ENCODE peak calls at places on chromosome 12, in seven cellular contexts. Y, L, N, F, T, V and C are unnamed samples. For H3K4me1, the result is how much of the 10 kb centered on the place peaks cover.

GRCh38 chr12:93122089-93122488 is 193.0 kb upstream of the EEA1 start:
- DNase-seq in L (no peak), Y (peak), F (no peak), N (no peak), T (no peak), V (no peak), C (no peak)

GRCh38 chr12:1346126-1346525 is 248.3 kb downstream of the FBXL14 start:
- DNase-seq in N (no peak), Y (peak), F (no peak), L (no peak), T (no peak), V (no peak), C (no peak)

GRCh38 chr12:23049180-23049579 is 424.2 kb downstream of the ETNK1 start:
- DNase-seq in Y (peak), N (no peak), F (no peak), V (no peak), T (no peak), L (no peak), C (no peak)

GRCh38 chr12:32166510-32166909 is 59.9 kb downstream of the BICD1 start:
- DNase-seq in F (no peak), Y (no peak), T (no peak), V (no peak), L (no peak), N (no peak), C (no peak)

GRCh38 chr12:26523708-26524150 is 309.3 kb downstream of the ITPR2 start:
- DNase-seq in L (peak), F (no peak), T (peak), V (peak), N (no peak), Y (peak), C (peak)

GRCh38 chr12:41663487-41664258 is 475.6 kb downstream of the PDZRN4 start:
- DNase-seq in F (peak), N (no peak), V (no peak), L (no peak), Y (peak), T (no peak), C (no peak)

GRCh38 chr12:109447482-109447881 is 29.6 kb downstream of the KCTD10 start:
- DNase-seq in F (no peak), Y (no peak), T (no peak), N (no peak), L (no peak), V (no peak), C (no peak)

GRCh38 chr12:113149361-113150150 is at the start of gene CFAP73:
- DNase-seq in L (no peak), F (peak), Y (peak), T (peak), N (peak), V (no peak), C (peak)

GRCh38 chr12:3545121-3545796 is 54.3 kb downstream of the PRMT8 start:
- DNase-seq in Y (no peak), F (no peak), L (no peak), V (no peak), N (no peak), T (no peak), C (no peak)

GRCh38 chr12:31226639-31227038 is 99.3 kb downstream of the SINHCAF start:
- DNase-seq in N (no peak), Y (no peak), V (no peak), L (no peak), F (no peak), T (peak), C (no peak)

GRCh38 chr12:95117178-95117599 is 43.8 kb upstream of the NR2C1 start:
- DNase-seq in N (peak), F (peak), Y (peak), T (no peak), V (no peak), L (peak), C (no peak)

GRCh38 chr12:104775731-104776231 is 182.3 kb downstream of the SLC41A2 start:
- DNase-seq in F (no peak), Y (no peak), L (no peak), T (no peak), V (no peak), N (no peak), C (no peak)

GRCh38 chr12:132007041-132007440 is 57.3 kb downstream of the EP400 start:
- DNase-seq in T (no peak), F (no peak), V (no peak), L (no peak), N (no peak), Y (no peak), C (no peak)

GRCh38 chr12:80700327-80700726 is 7.1 kb upstream of the MYF6 start:
- DNase-seq in F (no peak), V (no peak), L (no peak), N (no peak), Y (no peak), T (no peak), C (no peak)

GRCh38 chr12:57522887-57523705 is 472 bp downstream of the MBD6 start:
- DNase-seq in N (no peak), V (peak), L (peak), F (peak), T (peak), Y (peak), C (peak)

GRCh38 chr12:66746489-66747201 is 67.8 kb upstream of the GRIP1 start:
- DNase-seq in T (no peak), F (no peak), Y (no peak), L (no peak), N (no peak), V (no peak), C (no peak)

GRCh38 chr12:77998236-77998786 is 167.6 kb downstream of the NAV3 start:
- DNase-seq in V (no peak), N (no peak), Y (peak), F (no peak), L (no peak), T (no peak), C (no peak)

GRCh38 chr12:13183621-13184020 is 12.9 kb upstream of the EMP1 start:
- DNase-seq in L (no peak), V (no peak), Y (no peak), F (no peak), N (no peak), T (no peak), C (no peak)

GRCh38 chr12:3515506-3515905 is 24.5 kb downstream of the PRMT8 start:
- DNase-seq in F (no peak), L (no peak), V (no peak), Y (no peak), N (no peak), T (no peak), C (no peak)

GRCh38 chr12:47881826-47882427 is 22.9 kb downstream of the VDR start:
- DNase-seq in L (no peak), T (no peak), V (peak), N (no peak), F (no peak), Y (peak), C (no peak)

GRCh38 chr12:100200450-100201181 is at the start of gene ACTR6:
- DNase-seq in Y (peak), F (peak), V (peak), N (peak), L (peak), T (peak), C (peak)

GRCh38 chr12:1660304-1661187 is 30.3 kb upstream of the ADIPOR2 start:
- DNase-seq in F (no peak), L (peak), Y (no peak), N (peak), V (peak), T (peak), C (peak)

GRCh38 chr12:20452496-20452895 is 84.2 kb downstream of the PDE3A start:
- DNase-seq in N (no peak), V (no peak), Y (no peak), F (no peak), L (no peak), T (no peak), C (no peak)

GRCh38 chr12:110619534-110619953 is 5.6 kb downstream of the TCTN1 start:
- DNase-seq in Y (no peak), V (no peak), T (no peak), L (no peak), F (no peak), N (no peak), C (no peak)

GRCh38 chr12:88698471-88698870 is 118.2 kb upstream of the KITLG start:
- DNase-seq in N (no peak), L (no peak), Y (no peak), V (no peak), F (no peak), T (no peak), C (no peak)

GRCh38 chr12:98399532-98399931 is 115.9 kb upstream of the TMPO start:
- DNase-seq in N (no peak), V (no peak), T (no peak), Y (peak), L (no peak), F (no peak), C (no peak)

GRCh38 chr12:41190360-41190759 is 2.2 kb downstream of the PDZRN4 start:
- DNase-seq in T (no peak), F (peak), N (no peak), Y (peak), L (peak), V (no peak), C (no peak)

DNA sequence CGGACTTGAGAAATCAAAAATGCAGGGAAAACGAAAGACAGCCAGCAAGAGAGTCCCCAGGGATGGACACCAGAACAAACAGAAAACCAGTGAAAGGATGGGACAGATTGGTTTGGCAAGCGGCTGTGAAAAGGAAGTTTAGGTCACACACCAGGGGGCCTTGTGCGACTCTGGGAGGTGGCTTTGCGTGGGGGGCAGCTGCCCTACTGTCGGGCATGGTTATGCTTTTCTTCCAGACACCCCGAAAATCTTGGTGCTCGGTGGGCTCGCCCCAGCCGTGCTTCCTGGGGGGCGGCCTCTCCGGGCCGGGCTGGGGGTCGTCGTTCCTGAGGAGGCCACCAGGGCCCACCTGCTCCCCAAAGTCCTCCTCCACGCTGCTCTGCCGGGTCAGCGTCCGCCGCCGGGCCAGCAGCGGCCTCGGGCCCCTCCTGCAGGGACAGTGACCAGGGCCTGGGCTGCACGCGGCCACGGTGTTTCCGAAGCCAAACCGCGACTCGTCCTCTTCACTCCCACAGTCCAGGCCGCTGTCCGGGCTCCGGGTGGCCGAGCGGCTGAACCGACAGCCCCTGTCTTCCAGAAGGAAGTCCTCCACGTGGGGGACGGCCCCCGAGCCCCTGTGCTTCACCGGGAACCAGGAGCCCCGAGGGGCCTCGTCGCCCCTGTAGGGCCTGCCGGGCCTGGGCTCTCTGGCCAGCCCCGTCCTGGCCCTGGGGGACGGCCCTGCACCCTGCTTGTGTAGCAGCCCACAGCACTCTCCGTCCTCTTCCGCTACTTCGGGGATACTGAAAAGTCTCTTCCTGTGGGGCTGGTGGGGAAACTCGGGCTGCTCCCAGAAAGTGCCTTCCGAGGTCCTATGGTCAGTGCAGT is 86.5 kb downstream of the PIWIL1 start:
- DNase-seq in L (no peak), N (no peak), V (no peak), Y (no peak), T (no peak), F (no peak), C (no peak)
- H3K4me1 ChIP-seq in L (under half), N (under half), V (under half), Y (under half), T (under half), F (under half), C (under half)

DNA sequence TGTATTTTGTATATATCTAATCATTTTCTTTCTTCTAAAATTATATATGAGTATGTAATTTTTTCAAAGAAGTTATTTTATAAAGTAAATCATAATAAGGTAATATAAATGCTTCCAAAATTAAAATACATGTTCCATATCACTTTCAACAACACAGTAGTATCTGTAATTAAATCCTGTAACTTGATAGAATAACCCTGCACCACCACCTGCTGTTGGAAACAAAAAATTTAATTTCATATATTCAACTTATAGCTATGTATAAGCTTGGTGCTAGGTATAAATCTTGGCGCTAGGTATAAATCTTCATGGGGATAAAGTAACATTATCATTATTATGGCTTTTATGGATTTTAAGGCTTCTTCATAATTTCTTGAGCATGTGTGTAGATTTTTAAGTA is 149.7 kb upstream of the DCN start:
- DNase-seq in T (no peak), Y (no peak), L (no peak), V (no peak), N (no peak), F (no peak), C (no peak)
- TF ChIP-seq CTCF in T (no peak), Y (no peak), L (no peak), V (no peak), N (no peak), F (no peak), C (peak)

GRCh38 chr12:52026267-52026666 is 19.5 kb downstream of the TAMALIN start:
- DNase-seq in N (no peak), V (no peak), L (no peak), Y (no peak), T (no peak), F (peak), C (no peak)

GRCh38 chr12:52023182-52023975 is 16.6 kb downstream of the TAMALIN start:
- DNase-seq in N (peak), Y (peak), L (peak), V (peak), F (peak), T (peak), C (peak)

GRCh38 chr12:52023976-52024688 is 17.4 kb downstream of the TAMALIN start:
- DNase-seq in F (no peak), L (no peak), Y (no peak), T (no peak), N (no peak), V (no peak), C (no peak)

GRCh38 chr12:52027085-52027843 is 20.5 kb downstream of the TAMALIN start:
- DNase-seq in V (peak), L (no peak), F (peak), T (no peak), N (no peak), Y (no peak), C (no peak)

GRCh38 chr12:52025301-52026172 is 18.8 kb downstream of the TAMALIN start:
- DNase-seq in L (peak), N (peak), T (peak), Y (peak), V (peak), F (peak), C (peak)
- H3K4me1 ChIP-seq in L (under half), N (under half), T (under half), Y (under half), V (under half), F (under half), C (under half)

GRCh38 chr12:52398176-52398575 is 8.0 kb downstream of the KRT82 start:
- DNase-seq in F (no peak), L (no peak), N (no peak), Y (no peak), V (no peak), T (no peak), C (no peak)

GRCh38 chr12:52394836-52395405 is 9.5 kb upstream of the KRT84 start:
- DNase-seq in F (no peak), L (no peak), T (no peak), Y (no peak), V (peak), N (no peak), C (peak)

GRCh38 chr12:52392465-52393007 is 7.1 kb upstream of the KRT84 start:
- DNase-seq in L (no peak), F (no peak), V (no peak), N (no peak), T (no peak), Y (no peak), C (no peak)

GRCh38 chr12:52396656-52397055 is 9.5 kb downstream of the KRT82 start:
- DNase-seq in N (no peak), V (peak), L (no peak), Y (no peak), T (no peak), F (no peak), C (peak)

GRCh38 chr12:52395761-52396434 is 10.2 kb downstream of the KRT82 start:
- DNase-seq in Y (no peak), L (peak), F (no peak), T (no peak), N (peak), V (peak), C (peak)
- TF ChIP-seq CTCF in Y (no peak), L (no peak), F (peak), T (no peak), N (peak), V (no peak), C (peak)

DNA sequence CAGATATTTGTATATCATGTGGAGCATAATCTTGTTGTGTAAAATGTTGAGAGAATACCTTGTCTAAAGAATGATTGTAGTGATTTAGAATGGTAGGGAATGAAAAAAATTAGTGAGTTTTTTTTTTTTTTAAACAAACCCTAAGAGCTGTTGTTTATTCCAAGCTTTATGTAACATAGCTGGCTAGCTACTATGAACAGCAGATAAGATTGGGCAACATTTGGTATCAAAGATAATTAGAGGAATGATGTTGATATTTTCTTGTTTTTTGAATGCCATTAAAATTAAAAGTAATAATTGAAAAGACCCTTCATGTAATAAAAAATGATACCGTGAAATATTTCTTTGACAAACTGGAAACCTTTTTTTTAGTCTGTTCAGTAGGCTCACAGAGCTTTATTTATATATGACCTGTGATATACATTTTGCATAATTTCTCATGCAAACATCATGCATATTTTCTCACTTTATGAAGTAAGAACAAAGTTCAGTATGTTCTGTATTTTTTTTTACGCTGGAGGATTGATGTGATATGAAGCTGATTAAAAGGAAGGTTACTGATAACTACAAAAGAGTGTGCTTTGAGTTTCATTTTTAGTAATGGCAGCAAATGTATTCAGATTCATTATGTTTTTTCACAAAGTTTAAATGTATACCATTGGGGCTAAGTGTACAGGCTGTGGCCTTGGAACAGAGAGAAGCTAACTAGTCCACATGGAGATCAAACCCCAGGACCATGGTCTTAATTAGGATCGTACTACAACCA is 8.1 kb downstream of the CPSF6 start:
- DNase-seq in Y (no peak), N (no peak), L (no peak), T (no peak), F (no peak), V (no peak), C (no peak)
- H3K4me1 ChIP-seq in Y (under half), N (under half), L (under half), T (half or more), F (under half), V (half or more), C (under half)

DNA sequence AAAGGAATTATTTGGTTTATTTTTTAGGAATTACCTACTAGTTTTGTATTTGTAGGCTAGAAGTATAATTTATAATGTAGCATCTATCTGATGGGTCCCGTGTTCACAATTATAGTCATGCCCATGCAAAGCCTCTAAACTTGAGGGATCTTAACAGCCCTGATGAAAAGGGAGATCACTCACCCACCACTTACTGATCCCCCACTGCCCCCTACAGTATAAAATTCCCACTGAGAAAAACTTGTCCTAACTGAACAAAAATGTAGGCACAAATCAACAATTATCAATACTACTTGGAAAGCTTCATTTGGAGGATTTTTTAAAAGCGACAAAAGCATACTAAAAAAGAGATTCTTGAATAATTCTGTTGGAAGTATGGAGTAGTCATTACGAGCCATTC is 21.0 kb downstream of the WIF1 start:
- DNase-seq in T (no peak), L (no peak), F (no peak), N (no peak), V (no peak), Y (no peak), C (no peak)
- TF ChIP-seq CTCF in T (no peak), L (no peak), F (peak), N (peak), V (no peak), Y (peak), C (peak)

GRCh38 chr12:67911293-67911637 is 78.0 kb upstream of the IFNG-AS1 start:
- DNase-seq in Y (peak), V (peak), F (peak), N (no peak), T (no peak), L (no peak), C (no peak)

GRCh38 chr12:67910360-67911292 is 78.6 kb upstream of the IFNG-AS1 start:
- DNase-seq in F (no peak), Y (peak), L (no peak), N (no peak), V (peak), T (no peak), C (no peak)

GRCh38 chr12:67909681-67910080 is 79.6 kb upstream of the IFNG-AS1 start:
- DNase-seq in V (no peak), Y (peak), L (no peak), F (no peak), T (no peak), N (no peak), C (no peak)

GRCh38 chr12:67909091-67909531 is 80.1 kb upstream of the IFNG-AS1 start:
- DNase-seq in N (no peak), V (no peak), T (no peak), L (no peak), F (no peak), Y (peak), C (no peak)

DNA sequence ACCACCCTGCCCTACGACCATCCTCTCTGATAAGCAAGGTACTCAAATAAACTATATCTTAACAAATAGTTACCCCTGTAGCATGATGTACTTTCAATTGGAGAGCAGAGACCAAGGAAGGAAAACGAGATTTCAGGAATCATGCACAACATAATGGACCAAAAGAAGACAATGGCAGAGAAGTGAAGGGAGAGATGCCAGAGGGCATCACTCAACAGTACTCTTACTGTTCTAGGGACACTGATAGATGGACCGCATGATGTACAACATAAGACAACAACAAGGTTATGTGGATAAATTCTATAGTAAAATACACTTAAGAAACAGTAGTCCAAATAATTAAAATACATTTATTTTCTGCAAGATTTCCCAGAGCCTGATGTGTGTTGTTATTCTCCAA is 77.5 kb upstream of the IFNG-AS1 start:
- DNase-seq in L (no peak), V (no peak), F (no peak), N (no peak), Y (no peak), T (no peak), C (no peak)
- H3K4me1 ChIP-seq in L (under half), V (under half), F (under half), N (under half), Y (under half), T (under half), C (under half)